ENCODE peak calls at places on chromosomes 16 and 17, in four cellular contexts. O is fibroblast of the aortic adventitia, I is left colon, J is HepG2. M is an unnamed sample.

GRCh38 chr17:45857977-45858708 is 13.5 kb downstream of the SPPL2C start:
- DNase-seq in I (no peak), O (peak), J (peak), M (no peak)

GRCh38 chr17:17702821-17703607 is 21.8 kb downstream of the RAI1 start:
- DNase-seq in O (no peak), J (peak), I (no peak), M (no peak)

GRCh38 chr16:85650864-85651811 is 37.6 kb downstream of the GINS2 start:
- DNase-seq in O (no peak), J (no peak), I (no peak), M (no peak)

GRCh38 chr16:66898207-66898606 is 17.9 kb downstream of the PDP2 start:
- DNase-seq in J (no peak), O (peak), I (no peak), M (peak)

GRCh38 chr17:63774141-63774981 is at the start of gene DDX42:
- DNase-seq in I (peak), O (peak), J (peak), M (peak)

GRCh38 chr17:45364531-45365390 is 47.9 kb upstream of the MAP3K14 start:
- DNase-seq in J (no peak), O (peak), I (no peak), M (peak)

GRCh38 chr17:72514321-72514861 is 393.6 kb downstream of the SOX9 start:
- DNase-seq in J (no peak), I (no peak), O (peak), M (no peak)

GRCh38 chr17:59465949-59466307 is 99.5 kb upstream of the DHX40 start:
- DNase-seq in J (no peak), O (no peak), I (no peak), M (no peak)

GRCh38 chr17:19286751-19287341 is 49.7 kb downstream of the EPN2 start:
- DNase-seq in O (no peak), J (no peak), I (no peak), M (no peak)

GRCh38 chr16:87463722-87464690 is 28.8 kb downstream of the ZCCHC14 start:
- DNase-seq in O (no peak), J (peak), I (no peak), M (peak)

GRCh38 chr16:28320741-28321140 is 28.4 kb downstream of the SBK1 start:
- DNase-seq in O (no peak), I (no peak), J (no peak), M (no peak)

GRCh38 chr16:23384878-23385277 is 68.1 kb downstream of the COG7 start:
- DNase-seq in O (no peak), J (no peak), I (no peak), M (no peak)

GRCh38 chr16:782766-783403 is 5.3 kb downstream of the RPUSD1 start:
- DNase-seq in O (no peak), I (no peak), J (no peak), M (no peak)

GRCh38 chr16:79047337-79047736 is 553.2 kb downstream of the MAF start:
- DNase-seq in O (no peak), I (no peak), J (peak), M (no peak)

GRCh38 chr16:59021751-59022150 is 287.6 kb upstream of the GOT2 start:
- DNase-seq in J (no peak), I (no peak), O (no peak), M (peak)

GRCh38 chr16:67979955-67980678 is at the start of gene DPEP3:
- DNase-seq in I (no peak), O (no peak), J (no peak), M (no peak)

GRCh38 chr16:11740567-11740966 is 2.1 kb downstream of the TXNDC11 start:
- DNase-seq in O (no peak), J (no peak), I (no peak), M (no peak)

GRCh38 chr17:40340880-40341807 is 23.4 kb downstream of the GJD3 start:
- DNase-seq in O (peak), I (peak), J (peak), M (peak)

GRCh38 chr17:13030459-13031305 is 12.9 kb upstream of the ELAC2 start:
- DNase-seq in I (no peak), J (peak), O (peak), M (peak)

GRCh38 chr16:70661918-70662641 is 15.7 kb downstream of the IL34 start:
- DNase-seq in J (no peak), I (peak), O (peak), M (peak)

GRCh38 chr16:54505479-54506247 is 219.1 kb upstream of the IRX3 start:
- DNase-seq in O (peak), J (no peak), I (no peak), M (no peak)